ENCODE peak calls at places on chromosomes 6 and 20, in six cellular contexts. X is amniotic stem cell; W is stimulated activated CD4-positive, alpha-beta T cell treated with anti-CD3 and anti-CD28 coated beads, Interleukin-15, amount 100 ng/mL, for 1 hour; A is osteocyte; L is left ventricle myocardium superior; J is mucosa of gallbladder. S is an unnamed sample.

GRCh38 chr6:79713701-79714322 is 82.7 kb downstream of the SH3BGRL2 start:
- DNase-seq in L (no peak), W (no peak), X (peak; percentile 1), A (no peak), J (peak; percentile 40), S (peak; percentile 63)

GRCh38 chr6:30987304-30987703 is 3.8 kb downstream of the MUC21 start:
- DNase-seq in J (no peak), W (no peak), L (no peak), X (no peak), A (no peak), S (no peak)

GRCh38 chr6:34714663-34715062 is 18.1 kb upstream of the ILRUN start:
- DNase-seq in L (no peak), W (no peak), A (no peak), J (no peak), X (no peak), S (peak; percentile 60)

GRCh38 chr6:30150671-30151395 is 10.2 kb downstream of the TRIM10 start:
- DNase-seq in J (no peak), L (no peak), X (no peak), W (no peak), A (no peak), S (no peak)

GRCh38 chr6:111743859-111744692 is 129.2 kb downstream of the FYN start:
- DNase-seq in J (no peak), X (no peak), L (no peak), A (no peak), W (no peak), S (peak; percentile 43)

GRCh38 chr20:51014797-51015722 is 7.8 kb downstream of the KCNG1 start:
- DNase-seq in A (no peak), X (peak; percentile 52), W (no peak), L (no peak), J (peak; percentile 47), S (peak; percentile 70)

GRCh38 chr20:4170621-4171537 is 155.5 kb upstream of the RNF24 start:
- DNase-seq in L (no peak), X (no peak), W (no peak), J (no peak), A (no peak), S (peak; percentile 79)

GRCh38 chr20:3972161-3972560 is 43.2 kb downstream of the RNF24 start:
- DNase-seq in A (no peak), W (no peak), L (no peak), X (no peak), J (no peak), S (no peak)

GRCh38 chr6:137403855-137404254 is 90.3 kb downstream of the OLIG3 start:
- DNase-seq in A (no peak), L (no peak), J (no peak), X (no peak), W (no peak), S (no peak)

GRCh38 chr20:46307139-46307998 is 929 bp downstream of the CDH22 start:
- DNase-seq in X (no peak), A (no peak), J (no peak), W (peak; percentile 41), L (peak; percentile 60), S (peak; percentile 48)

GRCh38 chr20:64254571-64255360 is 782 bp upstream of the PCMTD2 start:
- DNase-seq in W (no peak), L (no peak), X (no peak), J (no peak), A (no peak), S (no peak)

GRCh38 chr20:58555078-58555765 is 40.0 kb upstream of the APCDD1L start:
- DNase-seq in W (no peak), A (no peak), L (no peak), X (peak; percentile 68), J (no peak), S (no peak)

GRCh38 chr6:105087571-105088211 is 92.1 kb downstream of the POPDC3 start:
- DNase-seq in L (no peak), J (peak; percentile 14), A (no peak), X (no peak), W (no peak), S (peak; percentile 67)

GRCh38 chr6:30378290-30378937 is 33.5 kb downstream of the RPP21 start:
- DNase-seq in A (no peak), J (no peak), L (no peak), W (no peak), X (no peak), S (no peak)

GRCh38 chr6:36200998-36201596 is 4.6 kb downstream of the BRPF3 start:
- DNase-seq in W (no peak), J (no peak), X (no peak), A (no peak), L (no peak), S (no peak)

GRCh38 chr6:157063176-157063934 is 260.0 kb downstream of the TMEM242 start:
- DNase-seq in X (no peak), J (no peak), W (no peak), L (no peak), A (no peak), S (no peak)

GRCh38 chr6:40353197-40353966 is 233.8 kb downstream of the LRFN2 start:
- DNase-seq in W (no peak), A (peak; percentile 62), L (no peak), X (no peak), J (no peak), S (no peak)